ENCODE peak calls at places on chromosomes 11 and 22, in eight cellular contexts. Z, T, D, S, V, A, L and B are unnamed samples.

GRCh38 chr11:44687310-44687842 is 39.4 kb upstream of the TSPAN18 start:
- DNase-seq in Z (no peak), D (no peak), T (no peak), A (no peak), L (no peak), S (no peak), V (no peak), B (no peak)

GRCh38 chr11:93524868-93525267 is 18.3 kb downstream of the SMCO4 start:
- DNase-seq in T (no peak), S (no peak), L (no peak), Z (no peak), D (no peak), A (peak), V (no peak), B (no peak)

GRCh38 chr11:44457862-44458261 is 107.6 kb upstream of the CD82 start:
- DNase-seq in V (no peak), Z (no peak), T (no peak), D (no peak), S (no peak), L (no peak), A (no peak), B (no peak)

GRCh38 chr11:8587915-8588314 is 6.1 kb downstream of the STK33 start:
- DNase-seq in A (no peak), T (no peak), D (no peak), V (no peak), Z (no peak), S (no peak), L (no peak), B (no peak)

GRCh38 chr22:39612811-39613548 is 42.4 kb downstream of the CACNA1I start:
- DNase-seq in A (no peak), Z (no peak), S (no peak), T (no peak), D (no peak), V (no peak), L (no peak), B (no peak)

GRCh38 chr22:38819387-38819940 is 24.4 kb downstream of the NPTXR start:
- DNase-seq in T (no peak), Z (no peak), S (no peak), D (no peak), V (no peak), A (no peak), L (no peak), B (no peak)

GRCh38 chr11:40797981-40798380 is 661.5 kb downstream of the LRRC4C start:
- DNase-seq in L (no peak), A (no peak), V (no peak), D (no peak), S (no peak), Z (no peak), T (no peak), B (no peak)

GRCh38 chr11:121041072-121041471 is 17.2 kb downstream of the TBCEL start:
- DNase-seq in D (no peak), L (no peak), S (no peak), Z (no peak), T (no peak), A (no peak), V (no peak), B (no peak)

GRCh38 chr22:17831527-17832251 is 57.4 kb upstream of the BID start:
- DNase-seq in V (no peak), Z (no peak), L (no peak), D (no peak), A (no peak), T (no peak), S (no peak), B (no peak)

GRCh38 chr11:3160252-3161031 is 4.7 kb downstream of the OSBPL5 start:
- DNase-seq in Z (peak), A (peak), L (no peak), V (peak), S (peak), D (peak), T (no peak), B (no peak)

GRCh38 chr11:61891331-61892084 is at the start of gene FADS3:
- DNase-seq in L (no peak), T (peak), V (peak), A (peak), S (peak), D (peak), Z (peak), B (no peak)

GRCh38 chr11:91717169-91717568 is 507.4 kb upstream of the FAT3 start:
- DNase-seq in D (no peak), T (no peak), L (no peak), A (no peak), Z (no peak), V (no peak), S (no peak), B (no peak)

GRCh38 chr11:121452609-121453150 is at the start of gene SORL1-AS1:
- DNase-seq in A (peak), D (no peak), V (no peak), L (no peak), S (no peak), T (no peak), Z (no peak), B (no peak)

GRCh38 chr11:13486926-13487660 is 8.7 kb downstream of the PTH start:
- DNase-seq in L (no peak), D (peak), S (no peak), Z (peak), V (no peak), A (peak), T (peak), B (no peak)

GRCh38 chr11:33636104-33636503 is 64.5 kb downstream of the C11orf91 start:
- DNase-seq in S (no peak), L (no peak), D (no peak), V (no peak), Z (peak), T (no peak), A (no peak), B (no peak)

GRCh38 chr22:27952779-27953178 is 33.7 kb upstream of the PITPNB start:
- DNase-seq in T (no peak), Z (peak), D (no peak), L (no peak), S (no peak), V (no peak), A (no peak), B (no peak)

GRCh38 chr11:1470681-1471611 is 15.6 kb downstream of the MOB2 start:
- DNase-seq in D (peak), A (no peak), V (no peak), T (no peak), Z (no peak), L (no peak), S (no peak), B (no peak)

GRCh38 chr22:37996515-37997246 is 12.3 kb upstream of the SOX10 start:
- DNase-seq in T (no peak), A (peak), V (no peak), Z (no peak), L (no peak), D (no peak), S (no peak), B (no peak)

GRCh38 chr11:7098235-7098832 is 9.5 kb downstream of the RBMXL2 start:
- DNase-seq in V (no peak), D (no peak), S (no peak), A (peak), Z (peak), T (peak), L (no peak), B (peak)

GRCh38 chr11:5069272-5069671 is at the start of gene OR52E1:
- DNase-seq in T (no peak), Z (no peak), S (no peak), A (no peak), L (no peak), V (no peak), D (no peak), B (no peak)

GRCh38 chr22:29136715-29137700 is 64.2 kb downstream of the KREMEN1 start:
- DNase-seq in D (peak), Z (no peak), T (no peak), V (peak), A (no peak), L (no peak), S (no peak), B (no peak)

GRCh38 chr22:37686002-37686982 is at the start of gene NOL12:
- DNase-seq in A (peak), L (no peak), V (peak), T (peak), S (peak), D (peak), Z (peak), B (peak)

GRCh38 chr22:19488285-19488684 is 8.6 kb downstream of the CDC45 start:
- DNase-seq in S (no peak), A (no peak), Z (no peak), T (no peak), V (no peak), L (no peak), D (no peak), B (no peak)

GRCh38 chr22:50071432-50072166 is 13.5 kb upstream of the TTLL8 start:
- DNase-seq in T (no peak), V (no peak), S (no peak), L (no peak), D (no peak), A (no peak), Z (no peak), B (no peak)

GRCh38 chr22:41127447-41127846 is 35.1 kb downstream of the EP300 start:
- DNase-seq in Z (no peak), L (no peak), T (no peak), S (no peak), D (peak), V (no peak), A (no peak), B (no peak)

GRCh38 chr11:62669420-62670161 is 1.9 kb upstream of the UQCC3 start:
- DNase-seq in D (no peak), V (no peak), T (no peak), L (no peak), S (no peak), A (no peak), Z (no peak), B (no peak)

GRCh38 chr11:65355013-65355775 is 643 bp downstream of the TIGD3 start:
- DNase-seq in D (no peak), A (peak), Z (no peak), L (no peak), T (peak), V (no peak), S (no peak), B (no peak)

GRCh38 chr11:83147895-83148294 is 9.0 kb upstream of the PCF11 start:
- DNase-seq in A (no peak), T (no peak), D (no peak), L (no peak), S (no peak), Z (no peak), V (no peak), B (no peak)

GRCh38 chr11:34488855-34489557 is 24.6 kb downstream of the ELF5 start:
- DNase-seq in Z (no peak), V (no peak), A (no peak), D (no peak), L (no peak), S (no peak), T (no peak), B (no peak)

GRCh38 chr11:134481135-134481534 is 69.1 kb upstream of the B3GAT1 start:
- DNase-seq in V (no peak), Z (no peak), L (no peak), A (no peak), D (no peak), S (no peak), T (no peak), B (no peak)

GRCh38 chr22:21013742-21014201 is 1.2 kb upstream of the P2RX6 start:
- DNase-seq in A (no peak), D (no peak), S (no peak), T (no peak), Z (no peak), L (no peak), V (no peak), B (no peak)

GRCh38 chr22:21012446-21013407 is 2.2 kb upstream of the P2RX6 start:
- DNase-seq in V (no peak), A (no peak), S (no peak), L (no peak), T (no peak), D (no peak), Z (no peak), B (no peak)

GRCh38 chr22:21016644-21017420 is 1.9 kb downstream of the P2RX6 start:
- DNase-seq in T (no peak), Z (no peak), V (no peak), L (no peak), A (no peak), S (no peak), D (no peak), B (no peak)

GRCh38 chr22:21014202-21015050 is 539 bp upstream of the P2RX6 start:
- DNase-seq in V (peak), T (peak), S (peak), Z (peak), D (peak), L (peak), A (peak), B (peak)

GRCh38 chr22:21015051-21016006 is at the start of gene P2RX6:
- DNase-seq in T (peak), A (no peak), Z (no peak), L (no peak), D (peak), V (no peak), S (no peak), B (no peak)
- H3K4me3 ChIP-seq in T (peak), A (peak), Z (peak), L (peak), D (peak), V (peak), S (peak), B (peak)

GRCh38 chr11:47711816-47712215 is 3.4 kb downstream of the AGBL2 start:
- DNase-seq in D (no peak), L (no peak), T (no peak), A (no peak), V (no peak), S (no peak), Z (peak), B (no peak)

GRCh38 chr11:47720651-47721050 is 5.5 kb upstream of the AGBL2 start:
- DNase-seq in A (no peak), Z (no peak), L (no peak), V (no peak), S (no peak), T (no peak), D (no peak), B (no peak)

GRCh38 chr11:47714554-47715081 is 551 bp downstream of the AGBL2 start:
- DNase-seq in V (no peak), L (no peak), S (no peak), Z (peak), A (no peak), T (no peak), D (peak), B (no peak)

GRCh38 chr11:47715082-47715669 is at the start of gene AGBL2:
- DNase-seq in V (peak), T (peak), Z (peak), A (peak), L (no peak), S (peak), D (peak), B (peak)

GRCh38 chr11:47716692-47717091 is 1.5 kb upstream of the AGBL2 start:
- DNase-seq in V (no peak), Z (no peak), A (peak), T (no peak), L (no peak), D (no peak), S (no peak), B (no peak)
- TF ChIP-seq CTCF in V (no peak), Z (no peak), A (peak), T (no peak), L (no peak), D (no peak), S (no peak), B (no peak)

GRCh38 chr11:130677486-130678153 is 229.2 kb downstream of the ADAMTS15 start:
- DNase-seq in T (no peak), V (no peak), Z (peak), S (peak), L (no peak), D (no peak), A (no peak), B (no peak)
- H3K4me3 ChIP-seq in T (no peak), V (no peak), Z (no peak), S (no peak), L (no peak), D (no peak), A (no peak), B (no peak)

GRCh38 chr11:19781351-19781750 is 68.7 kb downstream of the NAV2 start:
- DNase-seq in D (no peak), V (no peak), S (no peak), T (no peak), A (no peak), L (no peak), Z (no peak), B (no peak)
- TF ChIP-seq CTCF in D (no peak), V (no peak), S (no peak), T (no peak), A (no peak), L (no peak), Z (no peak), B (no peak)

DNA sequence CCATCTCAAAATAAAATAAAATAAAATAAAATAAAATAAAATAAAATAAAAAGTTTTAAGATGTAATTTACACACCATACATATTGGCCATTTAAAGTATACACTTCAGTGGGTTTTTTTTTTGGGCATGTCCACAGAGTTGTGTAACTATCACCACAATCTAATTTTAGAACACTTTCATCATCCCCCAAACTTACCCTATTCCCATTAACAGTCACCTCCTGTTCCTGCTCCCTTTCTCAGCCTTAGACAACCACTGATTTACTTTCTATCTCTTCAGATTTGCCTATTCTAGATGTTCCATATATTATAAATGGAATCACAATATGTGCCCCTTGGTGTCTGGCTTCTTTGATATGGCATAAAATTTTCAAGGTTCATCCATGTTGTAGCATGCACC is 4.6 kb upstream of the ACER3 start:
- DNase-seq in L (no peak), A (no peak), V (no peak), Z (peak), D (no peak), S (no peak), T (no peak), B (no peak)
- H3K4me3 ChIP-seq in L (no peak), A (no peak), V (no peak), Z (no peak), D (no peak), S (no peak), T (no peak), B (no peak)

GRCh38 chr22:30572210-30572609 is 2.3 kb downstream of the GAL3ST1 start:
- DNase-seq in T (no peak), S (no peak), D (no peak), Z (no peak), V (no peak), A (no peak), L (no peak), B (no peak)
- TF ChIP-seq CTCF in T (no peak), S (no peak), D (no peak), Z (no peak), V (no peak), A (no peak), L (no peak), B (no peak)

GRCh38 chr11:64005691-64006090 is 19.5 kb downstream of the OTUB1 start:
- DNase-seq in S (no peak), A (no peak), V (no peak), Z (no peak), L (no peak), T (no peak), D (no peak), B (no peak)
- H3K4me3 ChIP-seq in S (no peak), A (no peak), V (no peak), Z (no peak), L (no peak), T (no peak), D (no peak), B (no peak)

GRCh38 chr11:116176484-116177005 is 596.2 kb downstream of the BUD13 start:
- DNase-seq in Z (no peak), L (no peak), A (peak), V (no peak), D (no peak), S (no peak), T (no peak), B (no peak)

GRCh38 chr11:116182356-116182966 is 590.3 kb downstream of the BUD13 start:
- DNase-seq in T (no peak), S (no peak), V (no peak), A (no peak), Z (no peak), L (no peak), D (no peak), B (no peak)

GRCh38 chr11:116177521-116178220 is 595.1 kb downstream of the BUD13 start:
- DNase-seq in S (no peak), A (no peak), T (no peak), V (peak), Z (no peak), D (no peak), L (no peak), B (no peak)

GRCh38 chr11:116180806-116181600 is 591.8 kb downstream of the BUD13 start:
- DNase-seq in T (no peak), A (no peak), S (no peak), D (no peak), V (peak), L (no peak), Z (no peak), B (no peak)

DNA sequence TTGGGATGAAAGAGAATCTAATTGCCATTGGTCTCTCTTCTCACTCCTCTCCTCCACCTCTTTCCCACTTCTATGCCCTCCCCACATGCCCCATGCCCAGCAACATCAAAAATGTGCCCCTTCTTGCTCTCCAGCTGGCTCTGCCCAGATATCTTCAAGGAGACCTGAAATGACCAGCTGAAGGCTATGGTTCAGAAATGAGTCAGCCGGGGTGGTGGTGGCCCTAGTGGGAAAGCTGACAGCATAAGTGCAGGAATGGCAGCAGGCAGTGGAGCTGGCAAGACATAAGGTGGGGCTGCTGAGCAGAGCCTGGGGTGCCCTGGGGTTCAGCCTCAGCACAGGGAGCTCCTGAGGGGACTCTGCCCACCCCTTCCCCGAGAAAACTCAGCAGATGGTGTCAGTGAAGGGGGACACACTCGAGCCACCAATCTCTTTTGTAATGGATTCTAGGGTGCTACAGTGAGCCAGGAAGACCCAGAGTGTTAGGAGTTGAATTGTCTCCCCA is 593.4 kb downstream of the BUD13 start:
- DNase-seq in V (peak), S (no peak), L (no peak), D (no peak), Z (no peak), T (no peak), A (no peak), B (no peak)
- TF ChIP-seq CTCF in V (no peak), S (no peak), L (no peak), D (no peak), Z (no peak), T (no peak), A (no peak), B (no peak)

GRCh38 chr11:59553323-59553722 is 42.0 kb downstream of the OR4D9 start:
- DNase-seq in D (no peak), A (no peak), S (no peak), T (no peak), V (no peak), Z (no peak), L (no peak), B (no peak)

GRCh38 chr11:59550842-59551650 is 39.7 kb downstream of the OR4D9 start:
- DNase-seq in T (peak), Z (peak), A (peak), L (no peak), V (peak), S (peak), D (peak), B (peak)

GRCh38 chr11:59550368-59550841 is 39.1 kb downstream of the OR4D9 start:
- DNase-seq in V (no peak), A (peak), D (peak), L (no peak), T (peak), Z (peak), S (peak), B (peak)

GRCh38 chr11:59552844-59553243 is 41.5 kb downstream of the OR4D9 start:
- DNase-seq in S (no peak), T (no peak), D (no peak), V (no peak), L (no peak), A (no peak), Z (no peak), B (no peak)

GRCh38 chr11:59551651-59552521 is 40.5 kb downstream of the OR4D9 start:
- DNase-seq in D (no peak), V (no peak), A (peak), T (peak), Z (peak), L (no peak), S (no peak), B (no peak)
- H3K4me3 ChIP-seq in D (peak), V (peak), A (peak), T (peak), Z (peak), L (peak), S (peak), B (peak)

GRCh38 chr11:32487270-32487669 is 51.9 kb upstream of the WT1 start:
- DNase-seq in S (no peak), V (no peak), Z (peak), D (no peak), A (no peak), T (peak), L (no peak), B (no peak)
- TF ChIP-seq CTCF in S (no peak), V (no peak), Z (peak), D (no peak), A (no peak), T (peak), L (no peak), B (peak)